ENCODE peak calls at places on chromosome 19, in eight cellular contexts. Z is small intestine; S is Peyer's patch; P is naive thymus-derived CD4-positive, alpha-beta T cell; O is IMR-90; C is mucosa of descending colon; B is choroid plexus epithelial cell; N is heart right ventricle. D is an unnamed sample.

GRCh38 chr19:39098365-39099269 is 14.4 kb downstream of the ACP7 start:
- DNase-seq in C (no peak), B (no peak), N (no peak), P (no peak), S (no peak), Z (no peak), O (no peak), D (no peak)

GRCh38 chr19:32674153-32674958 is 624 bp downstream of the ANKRD27 start:
- DNase-seq in Z (no peak), S (no peak), C (no peak), N (no peak), O (no peak), B (no peak), P (no peak), D (no peak)

GRCh38 chr19:31356587-31357314 is 7.5 kb upstream of the TSHZ3 start:
- DNase-seq in S (no peak), P (no peak), O (no peak), C (peak; percentile 52), N (no peak), Z (peak; percentile 29), B (no peak), D (no peak)

GRCh38 chr19:13729859-13730258 is 34.5 kb upstream of the MRI1 start:
- DNase-seq in S (no peak), P (no peak), Z (no peak), C (no peak), O (peak; percentile 61), N (no peak), B (no peak), D (no peak)

GRCh38 chr19:17448190-17448967 is at the start of gene TMEM221:
- DNase-seq in C (peak; percentile 43), O (no peak), N (peak; percentile 42), S (peak; percentile 57), P (peak; percentile 50), Z (no peak), B (no peak), D (no peak)

GRCh38 chr19:13098291-13099072 is 4.2 kb downstream of the LYL1 start:
- DNase-seq in P (peak; percentile 39), C (peak; percentile 43), B (peak; percentile 46), S (peak; percentile 75), O (no peak), N (no peak), Z (peak; percentile 58), D (no peak)

GRCh38 chr19:31232871-31233270 is 116.4 kb downstream of the TSHZ3 start:
- DNase-seq in O (peak; percentile 96), B (peak; percentile 88), S (no peak), Z (no peak), N (no peak), P (no peak), C (no peak), D (no peak)

GRCh38 chr19:294819-295686 is 3.9 kb upstream of the PLPP2 start:
- DNase-seq in N (no peak), Z (peak; percentile 42), P (peak; percentile 22), O (peak; percentile 12), C (peak; percentile 59), S (peak; percentile 73), B (peak; percentile 50), D (no peak)

GRCh38 chr19:43797556-43797955 is 4.7 kb downstream of the LYPD5 start:
- DNase-seq in O (no peak), C (no peak), B (no peak), P (no peak), S (no peak), N (no peak), Z (no peak), D (no peak)

GRCh38 chr19:18009412-18010066 is 1.6 kb downstream of the ARRDC2 start:
- DNase-seq in B (peak; percentile 31), N (no peak), P (no peak), Z (no peak), S (no peak), C (no peak), O (peak; percentile 17), D (no peak)

GRCh38 chr19:17739121-17739875 is 12.0 kb upstream of the FCHO1 start:
- DNase-seq in Z (no peak), S (no peak), O (no peak), C (no peak), B (no peak), P (no peak), N (peak; percentile 28), D (no peak)

DNA sequence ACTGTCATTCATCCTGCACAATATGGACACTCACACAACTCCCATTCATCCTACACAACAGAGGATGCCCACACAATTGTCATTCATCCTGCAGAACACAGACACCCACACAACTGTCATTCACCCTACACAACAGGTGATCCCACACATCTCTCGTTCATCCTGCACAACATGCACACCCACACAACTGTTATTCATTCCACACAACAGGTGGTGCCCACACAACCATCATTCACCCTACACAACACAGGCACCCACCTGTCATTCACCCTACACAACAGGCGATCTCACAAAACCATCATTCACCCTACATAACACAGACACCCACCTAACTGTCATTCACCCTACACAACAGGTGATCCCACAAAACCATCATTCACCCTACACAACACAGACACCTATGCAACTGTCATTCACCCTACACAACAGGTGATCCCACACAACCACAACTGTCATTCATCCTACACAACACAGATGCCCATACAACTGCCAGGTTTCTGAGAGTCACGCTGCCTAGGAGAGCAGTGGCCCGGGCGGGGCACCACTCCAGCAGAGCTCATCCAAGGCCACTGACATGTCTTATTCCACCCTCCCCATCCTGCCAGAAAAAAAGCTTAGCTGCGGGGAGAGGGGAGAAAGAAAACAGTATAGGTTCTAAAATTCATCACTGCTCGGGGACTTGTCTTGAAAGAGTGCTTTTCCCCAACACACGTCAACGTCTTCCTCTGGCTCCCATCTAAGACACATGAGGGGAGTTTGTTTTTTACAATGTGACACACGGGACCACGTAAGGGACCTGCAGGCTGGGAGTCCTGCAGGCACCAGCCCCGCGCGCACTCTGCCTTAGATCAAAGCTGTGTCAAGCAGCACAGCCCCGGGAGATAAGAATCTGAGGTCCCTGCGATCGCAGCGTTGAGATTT is 44.0 kb downstream of the KLF2 start:
- DNase-seq in S (no peak), N (no peak), Z (no peak), O (no peak), B (no peak), P (peak; percentile 97), C (no peak), D (no peak)
- H3K4me3 ChIP-seq in S (no peak overlapping the region), N (no peak overlapping the region), Z (no peak overlapping the region), O (no peak overlapping the region), B (no peak overlapping the region), P (peak overlapping the region; percentile 59), C (no peak overlapping the region), D (no peak overlapping the region)

DNA sequence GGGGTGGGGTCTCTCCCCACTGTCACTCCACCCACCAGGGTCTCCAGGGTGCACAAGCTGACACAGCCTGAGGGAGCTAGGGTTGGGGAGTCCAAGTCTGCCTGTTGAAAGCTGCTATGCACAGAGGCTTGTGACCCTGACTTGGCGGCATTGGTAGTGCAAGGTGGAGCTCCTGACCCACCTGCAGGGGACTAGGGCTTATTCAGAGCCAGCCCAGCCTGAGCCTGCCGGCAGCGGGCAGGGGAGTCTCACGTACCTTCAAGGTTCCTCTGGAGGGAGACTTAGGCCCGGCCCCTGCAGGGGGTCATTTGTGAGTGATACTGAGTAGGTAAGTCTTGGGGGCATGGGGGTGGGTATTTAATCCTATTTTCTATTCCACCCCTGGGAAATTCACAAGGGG is 4.7 kb downstream of the KCTD15 start:
- DNase-seq in Z (no peak), P (no peak), B (no peak), O (no peak), N (no peak), S (no peak), C (no peak), D (no peak)
- H3K4me3 ChIP-seq in Z (no peak overlapping the region), P (no peak overlapping the region), B (no peak overlapping the region), O (no peak overlapping the region), N (no peak overlapping the region), S (no peak overlapping the region), C (no peak overlapping the region), D (no peak overlapping the region)

DNA sequence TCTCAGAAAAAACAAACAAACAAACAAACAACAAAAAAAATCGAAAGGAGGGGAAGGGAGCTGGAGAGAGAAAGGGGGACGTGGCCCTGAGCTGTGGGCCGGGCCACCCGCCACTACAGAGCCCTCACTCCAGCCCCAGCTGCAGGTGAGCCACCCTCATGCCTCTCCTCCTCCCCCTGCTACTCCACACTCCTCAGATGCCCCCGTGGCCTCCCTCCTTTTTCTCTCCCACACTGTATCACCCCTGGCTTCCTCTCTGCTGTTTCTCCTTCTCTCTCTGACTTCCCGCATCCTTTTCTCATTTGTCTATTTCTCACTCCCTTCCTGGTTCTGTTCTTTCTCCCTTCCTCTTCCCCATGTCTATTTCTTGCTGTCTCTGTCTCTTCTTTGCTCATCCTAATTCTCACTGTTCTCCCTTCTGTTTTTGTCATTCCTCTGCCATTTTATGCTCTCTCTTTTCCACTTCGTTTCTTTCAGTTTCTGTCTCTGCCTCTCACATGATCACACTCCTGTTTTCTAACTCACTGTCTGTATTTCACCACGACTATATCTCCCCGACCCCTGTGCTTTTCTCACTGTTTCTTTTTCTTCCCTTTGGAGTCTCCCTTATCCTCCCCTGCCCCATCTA is 2.7 kb downstream of the KLK2 start:
- DNase-seq in C (no peak), O (no peak), Z (no peak), N (no peak), P (no peak), B (no peak), S (no peak), D (no peak)
- H3K4me3 ChIP-seq in C (no peak overlapping the region), O (no peak overlapping the region), Z (no peak overlapping the region), N (no peak overlapping the region), P (no peak overlapping the region), B (no peak overlapping the region), S (no peak overlapping the region), D (no peak overlapping the region)

GRCh38 chr19:7888826-7889217 is 512 bp downstream of the LRRC8E start:
- DNase-seq in O (no peak), P (no peak), S (no peak), Z (no peak), C (no peak), N (no peak), B (no peak), D (no peak)

GRCh38 chr19:7883796-7884570 is 4.3 kb upstream of the LRRC8E start:
- DNase-seq in O (peak; percentile 33), N (no peak), S (no peak), B (peak; percentile 34), Z (no peak), P (no peak), C (no peak), D (no peak)

GRCh38 chr19:7885818-7886217 is 2.5 kb upstream of the LRRC8E start:
- DNase-seq in N (no peak), Z (no peak), P (no peak), B (no peak), O (no peak), C (no peak), S (no peak), D (no peak)

GRCh38 chr19:7888145-7888825 is at the start of gene LRRC8E:
- DNase-seq in O (peak; percentile 55), B (peak; percentile 59), P (no peak), Z (peak; percentile 72), S (peak; percentile 86), N (no peak), C (peak; percentile 70), D (peak; percentile 61)

DNA sequence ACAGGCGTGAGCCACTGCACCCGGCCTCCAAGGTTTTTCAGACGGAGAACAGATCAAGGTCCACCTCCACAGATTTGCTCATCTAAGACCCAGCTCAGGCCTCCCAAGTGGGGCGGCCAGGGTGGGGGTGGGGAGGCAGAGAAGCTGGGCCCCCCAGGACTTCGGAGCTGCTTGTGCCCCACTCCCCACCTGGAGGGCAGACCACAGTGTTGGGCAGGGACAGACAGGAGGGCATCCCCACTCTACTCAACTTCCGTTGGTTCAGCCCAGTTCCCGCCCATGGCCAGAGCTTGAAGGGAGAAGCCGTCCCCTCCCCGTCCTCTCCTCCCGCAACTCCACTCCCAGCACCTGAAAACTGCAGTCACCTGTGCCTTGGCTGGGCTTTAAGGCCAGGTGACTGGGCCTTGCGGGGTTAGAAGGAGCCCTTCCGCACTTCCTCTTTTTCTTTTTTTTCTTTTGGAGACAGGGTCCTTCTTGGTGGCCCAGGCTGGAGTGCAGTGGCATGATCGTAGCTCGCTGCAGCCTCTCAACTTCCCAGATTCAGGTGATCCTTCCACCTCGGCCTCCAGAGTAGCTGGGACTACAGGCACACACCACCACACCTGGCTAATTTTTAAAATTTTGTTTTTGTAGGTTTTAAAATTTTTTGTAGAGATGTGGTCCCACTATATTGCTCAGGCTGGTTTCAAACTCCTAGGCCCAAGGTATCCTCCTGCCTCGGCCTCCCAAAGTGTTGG is 734 bp upstream of the LRRC8E start:
- DNase-seq in B (no peak), C (no peak), O (no peak), N (no peak), P (no peak), Z (no peak), S (no peak), D (no peak)
- H3K4me3 ChIP-seq in B (no peak overlapping the region), C (no peak overlapping the region), O (peak overlapping the region; percentile 79), N (peak overlapping the region; percentile 47), P (no peak overlapping the region), Z (no peak overlapping the region), S (no peak overlapping the region), D (no peak overlapping the region)

D was measured in lung.